ENCODE peak calls at places on chromosome 12, in four cellular contexts. One of them, this sample, is unnamed.

GRCh38 chr12:111312708-111313107 is 56.2 kb downstream of the PHETA1 start:
- DNase-seq in astrocyte of the spinal cord: no peak
- DNase-seq in NCI-H1105: no peak
- DNase-seq in iPS-NIHi11: no peak
- DNase-seq in this sample: no peak

GRCh38 chr12:86903166-86903565 is 647.0 kb upstream of the MGAT4C start:
- DNase-seq in astrocyte of the spinal cord: no peak
- DNase-seq in NCI-H1105: no peak
- DNase-seq in iPS-NIHi11: no peak
- DNase-seq in this sample: no peak

GRCh38 chr12:86373813-86374212 is 117.6 kb upstream of the MGAT4C start:
- DNase-seq in astrocyte of the spinal cord: no peak
- DNase-seq in NCI-H1105: no peak
- DNase-seq in iPS-NIHi11: no peak
- DNase-seq in this sample: no peak

GRCh38 chr12:89960607-89961394 is 252.2 kb upstream of the ATP2B1 start:
- DNase-seq in astrocyte of the spinal cord: no peak
- DNase-seq in NCI-H1105: no peak
- DNase-seq in iPS-NIHi11: no peak
- DNase-seq in this sample: no peak

GRCh38 chr12:76529226-76529918 is 30.2 kb downstream of the OSBPL8 start:
- DNase-seq in astrocyte of the spinal cord: no peak
- DNase-seq in NCI-H1105: no peak
- DNase-seq in iPS-NIHi11: no peak
- DNase-seq in this sample: no peak

GRCh38 chr12:6465467-6466183 is 4.9 kb downstream of the VAMP1 start:
- DNase-seq in astrocyte of the spinal cord: peak
- DNase-seq in NCI-H1105: peak
- DNase-seq in iPS-NIHi11: peak
- DNase-seq in this sample: peak

GRCh38 chr12:124458220-124458991 is 109.0 kb downstream of the NCOR2 start:
- DNase-seq in astrocyte of the spinal cord: no peak
- DNase-seq in NCI-H1105: no peak
- DNase-seq in iPS-NIHi11: no peak
- DNase-seq in this sample: no peak

GRCh38 chr12:127280393-127281275 is 986.3 kb upstream of the TMEM132C start:
- DNase-seq in astrocyte of the spinal cord: no peak
- DNase-seq in NCI-H1105: no peak
- DNase-seq in iPS-NIHi11: peak
- DNase-seq in this sample: no peak

This sample was measured in NCI-H510A treated with DMSO at 0.1 percent for 48 hours.